ENCODE peak calls at places on chromosomes 12 and 14, in four cellular contexts. Z is SK-N-SH, O is HepG2, S is K562. R is an unnamed sample.

GRCh38 chr12:42262271-42262670 is 24.2 kb upstream of the YAF2 start:
- DNase-seq in Z (no peak), O (no peak), S (no peak), R (no peak)

GRCh38 chr12:114692558-114693531 is 8.9 kb upstream of the TBX3 start:
- DNase-seq in Z (peak), O (no peak), S (no peak), R (no peak)

GRCh38 chr12:67910360-67911292 is 78.6 kb upstream of the IFNG-AS1 start:
- DNase-seq in Z (no peak), O (no peak), S (no peak), R (no peak)

GRCh38 chr14:99579903-99580570 is 24.0 kb downstream of the CCDC85C start:
- DNase-seq in Z (peak), O (no peak), S (peak), R (no peak)

GRCh38 chr14:48936352-48936751 is 649.8 kb downstream of the RPS29 start:
- DNase-seq in Z (peak), O (no peak), S (no peak), R (no peak)

GRCh38 chr14:22391908-22392307 is 197.1 kb downstream of the DAD1 start:
- DNase-seq in Z (peak), O (peak), S (peak), R (peak)

GRCh38 chr14:90288646-90289355 is 32.4 kb downstream of the PSMC1 start:
- DNase-seq in Z (no peak), O (peak), S (no peak), R (no peak)

GRCh38 chr12:100187068-100187467 is 13.5 kb upstream of the ACTR6 start:
- DNase-seq in Z (no peak), O (no peak), S (no peak), R (no peak)

GRCh38 chr14:74048291-74048690 is 29.1 kb downstream of the BBOF1 start:
- DNase-seq in Z (no peak), O (no peak), S (peak), R (no peak)

GRCh38 chr14:100673085-100673806 is 53.4 kb upstream of the DLK1 start:
- DNase-seq in Z (peak), O (peak), S (peak), R (no peak)

GRCh38 chr12:25997401-25997973 is 39.0 kb downstream of the RASSF8 start:
- DNase-seq in Z (no peak), O (no peak), S (no peak), R (no peak)

GRCh38 chr14:105067140-105067968 is 2.1 kb upstream of the GPR132 start:
- DNase-seq in Z (no peak), O (no peak), S (no peak), R (no peak)
- TF ChIP-seq TAF1 in Z (no peak), O (no peak), S (no peak), R (no peak)

GRCh38 chr12:85866929-85867776 is 6.9 kb upstream of the NTS start:
- DNase-seq in Z (peak), O (peak), S (peak), R (no peak)
- TF ChIP-seq POLR2AphosphoS5 in Z (no peak), O (no peak), S (no peak), R (no peak)

GRCh38 chr14:72603639-72604038 is 290.3 kb downstream of the DPF3 start:
- DNase-seq in Z (no peak), O (no peak), S (no peak), R (no peak)
- TF ChIP-seq TAF1 in Z (no peak), O (no peak), S (no peak), R (no peak)

GRCh38 chr12:118053071-118053985 is 7.7 kb downstream of the WSB2 start:
- DNase-seq in Z (no peak), O (peak), S (no peak), R (no peak)

GRCh38 chr12:118055144-118055557 is 5.8 kb downstream of the WSB2 start:
- DNase-seq in Z (peak), O (peak), S (peak), R (peak)

GRCh38 chr12:118050972-118051910 is 9.7 kb downstream of the WSB2 start:
- DNase-seq in Z (no peak), O (no peak), S (no peak), R (no peak)

GRCh38 chr12:118055865-118056773 is 4.9 kb downstream of the WSB2 start:
- DNase-seq in Z (no peak), O (peak), S (no peak), R (no peak)

GRCh38 chr12:118052324-118053070 is 8.5 kb downstream of the WSB2 start:
- DNase-seq in Z (no peak), O (peak), S (no peak), R (no peak)
- TF ChIP-seq POLR2AphosphoS5 in Z (peak), O (no peak), S (no peak), R (no peak)

DNA sequence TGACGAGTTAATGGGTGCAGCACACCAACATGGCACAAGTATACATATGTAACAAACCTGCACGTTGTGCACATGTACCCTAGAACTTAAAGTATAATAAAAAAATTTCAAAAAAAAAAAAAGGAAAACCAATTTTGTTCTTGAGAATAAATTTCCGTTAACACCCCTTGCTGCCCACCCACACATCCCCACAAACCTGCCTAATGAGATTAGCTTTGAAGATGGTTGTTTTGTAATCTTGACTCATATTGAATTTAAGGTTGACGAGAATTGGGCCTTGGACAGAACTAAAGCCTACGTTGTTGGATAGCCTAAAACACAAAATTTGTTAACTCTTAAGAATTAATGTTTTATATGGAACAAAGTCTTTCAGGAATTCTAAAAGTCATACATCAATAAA is 52.9 kb downstream of the SYT1 start:
- DNase-seq in Z (no peak), O (no peak), S (no peak), R (no peak)
- TF ChIP-seq TAF1 in Z (no peak), O (no peak), S (no peak), R (no peak)

GRCh38 chr12:32106517-32107366 is at the start of gene BICD1:
- DNase-seq in Z (peak), O (peak), S (peak), R (peak)

GRCh38 chr12:32110417-32110816 is 3.8 kb downstream of the BICD1 start:
- DNase-seq in Z (no peak), O (no peak), S (no peak), R (no peak)

GRCh38 chr12:32106153-32106516 is 512 bp upstream of the BICD1 start:
- DNase-seq in Z (no peak), O (no peak), S (peak), R (no peak)

GRCh38 chr12:32108829-32109228 is 2.2 kb downstream of the BICD1 start:
- DNase-seq in Z (no peak), O (no peak), S (no peak), R (no peak)

DNA sequence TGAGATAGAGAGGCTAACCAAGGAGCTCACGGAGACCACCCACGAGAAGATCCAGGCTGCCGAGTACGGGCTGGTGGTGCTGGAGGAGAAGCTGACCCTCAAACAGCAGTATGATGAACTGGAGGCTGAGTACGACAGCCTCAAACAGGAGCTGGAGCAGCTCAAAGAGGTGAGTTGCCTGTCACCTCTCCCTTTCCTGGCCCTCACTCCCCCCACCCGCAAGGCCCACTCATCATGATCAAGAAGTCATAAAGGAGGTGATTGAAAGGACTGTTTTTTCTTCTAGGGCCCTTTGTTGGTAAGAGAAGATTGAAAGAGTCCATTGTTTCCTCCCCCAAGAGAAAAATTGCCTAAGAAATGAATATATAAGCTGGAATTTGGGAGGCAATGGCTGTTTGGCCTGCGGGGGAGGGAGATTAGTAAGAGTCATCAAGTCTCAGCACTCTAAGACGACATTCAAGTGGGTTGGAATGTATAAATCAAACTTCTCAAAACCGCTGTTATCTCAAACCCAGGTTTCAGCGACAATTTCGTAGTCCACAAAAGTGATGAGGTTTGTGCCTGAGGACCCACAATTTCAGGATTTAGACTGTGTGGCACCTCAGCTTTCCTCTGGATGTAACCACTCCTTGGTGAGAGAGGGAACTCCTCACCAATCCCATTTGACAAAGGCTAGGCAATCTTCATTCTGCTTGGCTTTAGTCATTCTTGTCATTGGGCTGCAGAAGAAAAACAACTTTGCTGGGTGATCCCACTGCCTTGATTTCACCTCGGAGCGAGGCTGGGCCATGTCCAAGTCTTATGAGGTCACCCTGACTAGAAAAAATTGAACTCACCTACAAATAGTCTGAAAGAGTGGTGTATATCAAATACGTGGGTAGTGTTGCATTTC is 975 bp downstream of the BICD1 start:
- DNase-seq in Z (peak), O (peak), S (peak), R (no peak)
- TF ChIP-seq POLR2AphosphoS5 in Z (peak), O (no peak), S (no peak), R (no peak)

R was measured in GM12892.